ENCODE peak calls at places on chromosome 16, in seven cellular contexts. L is smooth muscle cell of the brain vasculature, U is A549, X is head of caudate nucleus, Z is fibroblast of the conjunctiva, K is AG04449, I is endodermal cell. O is an unnamed sample.

GRCh38 chr16:1125471-1125870 is 27.4 kb upstream of the CACNA1H start:
- DNase-seq in L (no peak), U (peak; percentile 66), X (peak; percentile 58), Z (no peak), K (no peak), I (no peak), O (no peak)

GRCh38 chr16:87506423-87507350 is 13.9 kb upstream of the ZCCHC14 start:
- DNase-seq in L (no peak), U (no peak), X (no peak), Z (no peak), K (no peak), I (no peak), O (no peak)

GRCh38 chr16:61042736-61043135 is 993.5 kb downstream of the CDH8 start:
- DNase-seq in L (no peak), U (no peak), X (no peak), Z (no peak), K (no peak), I (peak; percentile 76), O (no peak)

GRCh38 chr16:21150375-21151001 is at the start of gene DNAH3:
- DNase-seq in L (no peak), U (peak; percentile 20), X (no peak), Z (no peak), K (no peak), I (no peak), O (no peak)

GRCh38 chr16:86044881-86045600 is 146.1 kb downstream of the IRF8 start:
- DNase-seq in L (no peak), U (no peak), X (no peak), Z (no peak), K (no peak), I (peak; percentile 47), O (peak; percentile 33)

GRCh38 chr16:88539652-88540345 is 30.4 kb upstream of the ZC3H18 start:
- DNase-seq in L (no peak), U (no peak), X (no peak), Z (no peak), K (no peak), I (peak; percentile 60), O (no peak)

GRCh38 chr16:303760-304505 is 21.0 kb downstream of the PDIA2 start:
- DNase-seq in L (no peak), U (peak; percentile 44), X (no peak), Z (no peak), K (no peak), I (peak; percentile 61), O (no peak)

GRCh38 chr16:84851192-84852127 is 31.7 kb downstream of the CRISPLD2 start:
- DNase-seq in L (no peak), U (peak; percentile 91), X (no peak), Z (peak; percentile 74), K (peak; percentile 79), I (no peak), O (no peak)

GRCh38 chr16:3762080-3762750 is 44.9 kb upstream of the TRAP1 start:
- DNase-seq in L (no peak), U (no peak), X (no peak), Z (no peak), K (no peak), I (no peak), O (no peak)

GRCh38 chr16:47715442-47716054 is 254.4 kb downstream of the PHKB start:
- DNase-seq in L (no peak), U (no peak), X (no peak), Z (no peak), K (no peak), I (no peak), O (no peak)

GRCh38 chr16:51155901-51156810 is 5.1 kb upstream of the SALL1 start:
- DNase-seq in L (no peak), U (peak; percentile 13), X (no peak), Z (peak; percentile 9), K (no peak), I (peak; percentile 73), O (no peak)

GRCh38 chr16:56198755-56199114 is 7.4 kb downstream of the GNAO1 start:
- DNase-seq in L (no peak), U (no peak), X (no peak), Z (no peak), K (no peak), I (no peak), O (no peak)

GRCh38 chr16:27177031-27177774 is 26.1 kb upstream of the KDM8 start:
- DNase-seq in L (no peak), U (peak; percentile 59), X (no peak), Z (peak; percentile 46), K (peak; percentile 50), I (no peak), O (no peak)

GRCh38 chr16:89598199-89598598 is 15.2 kb upstream of the DPEP1 start:
- DNase-seq in L (no peak), U (peak; percentile 71), X (no peak), Z (no peak), K (no peak), I (no peak), O (no peak)

GRCh38 chr16:1610841-1611653 is 825 bp downstream of the IFT140 start:
- DNase-seq in L (no peak), U (no peak), X (no peak), Z (no peak), K (no peak), I (no peak), O (no peak)

GRCh38 chr16:58234831-58235595 is 37.1 kb upstream of the CSNK2A2 start:
- DNase-seq in L (no peak), U (no peak), X (no peak), Z (no peak), K (no peak), I (no peak), O (no peak)

GRCh38 chr16:57480127-57480753 is 6.1 kb downstream of the DOK4 start:
- DNase-seq in L (no peak), U (peak; percentile 90), X (no peak), Z (no peak), K (no peak), I (peak; percentile 62), O (no peak)

GRCh38 chr16:12162151-12162559 is 185.6 kb downstream of the SNX29 start:
- DNase-seq in L (no peak), U (no peak), X (no peak), Z (no peak), K (no peak), I (no peak), O (no peak)

GRCh38 chr16:69581297-69581696 is 15.5 kb downstream of the NFAT5 start:
- DNase-seq in L (no peak), U (no peak), X (no peak), Z (no peak), K (no peak), I (no peak), O (no peak)

GRCh38 chr16:35391328-35391727 is 1931.9 kb downstream of the TP53TG3F start:
- DNase-seq in L (no peak), U (peak; percentile 40), X (peak; percentile 35), Z (no peak), K (no peak), I (peak; percentile 69), O (no peak)

GRCh38 chr16:71453051-71453450 is 9.0 kb downstream of the ZNF23 start:
- DNase-seq in L (no peak), U (no peak), X (no peak), Z (no peak), K (no peak), I (no peak), O (no peak)

GRCh38 chr16:66588981-66589713 is 9.9 kb downstream of the CMTM2 start:
- DNase-seq in L (no peak), U (peak; percentile 68), X (no peak), Z (peak; percentile 23), K (no peak), I (peak; percentile 84), O (peak; percentile 56)

GRCh38 chr16:90037202-90037765 is 18.0 kb upstream of the DBNDD1 start:
- DNase-seq in L (no peak), U (no peak), X (no peak), Z (no peak), K (no peak), I (no peak), O (no peak)

GRCh38 chr16:264440-264951 is 11.2 kb downstream of the RGS11 start:
- DNase-seq in L (no peak), U (no peak), X (no peak), Z (no peak), K (no peak), I (no peak), O (no peak)

O was measured in stimulated activated naive CD4-positive, alpha-beta T cell.